ENCODE peak calls at places on chromosomes 16 and 17, in five cellular contexts. P, H, R, M and A are unnamed samples.

GRCh38 chr16:69194488-69194887 is 7.5 kb downstream of the SNTB2 start:
- DNase-seq in P (no peak), H (no peak), R (no peak), M (no peak), A (no peak)

GRCh38 chr16:61791465-61791864 is 244.8 kb downstream of the CDH8 start:
- DNase-seq in P (no peak), H (no peak), R (no peak), M (no peak), A (no peak)

GRCh38 chr16:30570621-30571443 is 682 bp downstream of the ZNF688 start:
- DNase-seq in P (peak; percentile 23), H (peak; percentile 76), R (peak; percentile 29), M (no peak), A (no peak)

GRCh38 chr16:86085161-86085611 is 186.2 kb downstream of the IRF8 start:
- DNase-seq in P (no peak), H (no peak), R (no peak), M (no peak), A (no peak)

GRCh38 chr17:48187867-48188608 is 80.5 kb downstream of the SNX11 start:
- DNase-seq in P (no peak), H (no peak), R (no peak), M (no peak), A (no peak)

GRCh38 chr17:28901866-28902818 is 737 bp downstream of the DHRS13 start:
- DNase-seq in P (peak; percentile 55), H (peak; percentile 71), R (no peak), M (peak; percentile 70), A (peak; percentile 56)

GRCh38 chr17:28133562-28133970 is 91.1 kb downstream of the NLK start:
- DNase-seq in P (no peak), H (no peak), R (peak; percentile 79), M (no peak), A (no peak)

GRCh38 chr17:81947189-81947588 is at the start of gene MYADML2:
- DNase-seq in P (no peak), H (no peak), R (no peak), M (no peak), A (no peak)

GRCh38 chr17:76585649-76586593 is at the start of gene ST6GALNAC2:
- DNase-seq in P (peak; percentile 35), H (peak; percentile 84), R (peak; percentile 17), M (peak; percentile 50), A (peak; percentile 86)

GRCh38 chr16:75070055-75070841 is 46.3 kb downstream of the LDHD start:
- DNase-seq in P (no peak), H (no peak), R (no peak), M (no peak), A (no peak)

GRCh38 chr16:66959645-66960177 is 1.4 kb upstream of the CES3 start:
- DNase-seq in P (no peak), H (no peak), R (no peak), M (no peak), A (no peak)

GRCh38 chr17:72632026-72632684 is 460.3 kb downstream of the SLC39A11 start:
- DNase-seq in P (no peak), H (no peak), R (no peak), M (no peak), A (peak; percentile 57)

GRCh38 chr17:1260762-1261161 is 9.5 kb upstream of the BHLHA9 start:
- DNase-seq in P (no peak), H (no peak), R (no peak), M (no peak), A (no peak)

GRCh38 chr16:72128701-72129100 is 35.1 kb downstream of the DHX38 start:
- DNase-seq in P (no peak), H (no peak), R (no peak), M (no peak), A (no peak)

GRCh38 chr16:23296994-23297393 is 5.1 kb upstream of the SCNN1B start:
- DNase-seq in P (no peak), H (no peak), R (no peak), M (peak; percentile 44), A (peak; percentile 48)

GRCh38 chr17:39001703-39002637 is 34.8 kb upstream of the FBXO47 start:
- DNase-seq in P (no peak), H (no peak), R (peak; percentile 87), M (no peak), A (peak; percentile 93)

GRCh38 chr17:66767164-66767933 is 67.6 kb upstream of the CACNG5 start:
- DNase-seq in P (no peak), H (no peak), R (no peak), M (no peak), A (no peak)

GRCh38 chr16:4936991-4937781 is at the start of gene PPL:
- DNase-seq in P (no peak), H (peak; percentile 93), R (no peak), M (peak; percentile 20), A (peak; percentile 100)

GRCh38 chr16:30533748-30534367 is 800 bp downstream of the ZNF747 start:
- DNase-seq in P (no peak), H (no peak), R (no peak), M (peak; percentile 52), A (no peak)

GRCh38 chr17:71115669-71115972 is 946.3 kb downstream of the KCNJ2 start:
- DNase-seq in P (no peak), H (no peak), R (no peak), M (no peak), A (no peak)

GRCh38 chr17:71117461-71117860 is 948.1 kb downstream of the KCNJ2 start:
- DNase-seq in P (no peak), H (no peak), R (no peak), M (no peak), A (no peak)

GRCh38 chr17:71114911-71115668 is 945.8 kb downstream of the KCNJ2 start:
- DNase-seq in P (no peak), H (no peak), R (no peak), M (no peak), A (no peak)

DNA sequence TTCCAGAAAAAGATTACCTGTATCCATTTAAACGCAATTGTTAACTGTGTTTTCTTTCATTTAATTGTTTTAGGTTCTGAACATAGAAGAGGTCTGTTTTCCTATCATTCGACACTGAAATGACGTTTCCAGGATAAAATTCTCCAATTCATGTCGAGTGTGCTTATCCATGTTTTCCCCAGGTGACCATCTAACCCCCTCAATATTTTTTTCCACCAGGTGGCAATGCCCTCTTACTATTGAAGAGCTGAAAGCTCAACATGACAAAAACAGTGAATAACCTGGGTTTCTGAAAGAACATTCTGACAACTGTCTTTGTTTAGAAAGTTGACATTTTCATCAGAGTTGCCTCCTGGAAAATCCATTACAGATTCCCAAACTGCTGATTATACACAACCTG is 948.7 kb downstream of the KCNJ2 start:
- DNase-seq in P (no peak), H (peak; percentile 2), R (no peak), M (no peak), A (peak; percentile 52)
- TF ChIP-seq CTCF in P (peak; percentile 51), H (peak; percentile 10), R (peak; percentile 69), M (no peak), A (no peak)

GRCh38 chr16:19212059-19212458 is 44.0 kb downstream of the SYT17 start:
- DNase-seq in P (no peak), H (no peak), R (no peak), M (no peak), A (no peak)

GRCh38 chr16:19210968-19211367 is 42.9 kb downstream of the SYT17 start:
- DNase-seq in P (no peak), H (no peak), R (no peak), M (no peak), A (no peak)

GRCh38 chr16:19210175-19210924 is 42.3 kb downstream of the SYT17 start:
- DNase-seq in P (no peak), H (no peak), R (peak; percentile 2), M (no peak), A (peak; percentile 60)

GRCh38 chr16:19215705-19216104 is 47.7 kb downstream of the SYT17 start:
- DNase-seq in P (no peak), H (no peak), R (no peak), M (no peak), A (no peak)

DNA sequence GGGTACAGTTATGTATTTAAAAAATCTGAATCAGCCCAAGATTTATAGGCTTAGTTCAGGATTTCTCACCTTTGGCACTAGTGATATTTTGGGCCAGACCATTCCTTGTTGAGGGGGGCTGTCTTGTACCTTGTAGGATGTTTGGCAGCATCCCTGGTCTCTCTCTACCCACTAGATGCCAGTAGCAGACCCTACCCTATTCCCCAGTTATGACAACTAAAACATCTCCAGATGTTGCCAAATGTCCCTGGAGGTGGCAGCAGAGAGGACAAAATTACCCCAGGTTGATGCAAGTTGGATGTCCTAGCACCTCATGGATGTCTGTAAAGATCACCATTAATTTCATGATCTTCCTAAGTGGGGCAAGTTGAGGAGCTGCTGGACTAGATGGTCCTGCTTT is 45.8 kb downstream of the SYT17 start:
- DNase-seq in P (no peak), H (no peak), R (no peak), M (peak; percentile 9), A (no peak)
- TF ChIP-seq CTCF in P (no peak), H (no peak), R (peak; percentile 27), M (peak; percentile 17), A (no peak)

DNA sequence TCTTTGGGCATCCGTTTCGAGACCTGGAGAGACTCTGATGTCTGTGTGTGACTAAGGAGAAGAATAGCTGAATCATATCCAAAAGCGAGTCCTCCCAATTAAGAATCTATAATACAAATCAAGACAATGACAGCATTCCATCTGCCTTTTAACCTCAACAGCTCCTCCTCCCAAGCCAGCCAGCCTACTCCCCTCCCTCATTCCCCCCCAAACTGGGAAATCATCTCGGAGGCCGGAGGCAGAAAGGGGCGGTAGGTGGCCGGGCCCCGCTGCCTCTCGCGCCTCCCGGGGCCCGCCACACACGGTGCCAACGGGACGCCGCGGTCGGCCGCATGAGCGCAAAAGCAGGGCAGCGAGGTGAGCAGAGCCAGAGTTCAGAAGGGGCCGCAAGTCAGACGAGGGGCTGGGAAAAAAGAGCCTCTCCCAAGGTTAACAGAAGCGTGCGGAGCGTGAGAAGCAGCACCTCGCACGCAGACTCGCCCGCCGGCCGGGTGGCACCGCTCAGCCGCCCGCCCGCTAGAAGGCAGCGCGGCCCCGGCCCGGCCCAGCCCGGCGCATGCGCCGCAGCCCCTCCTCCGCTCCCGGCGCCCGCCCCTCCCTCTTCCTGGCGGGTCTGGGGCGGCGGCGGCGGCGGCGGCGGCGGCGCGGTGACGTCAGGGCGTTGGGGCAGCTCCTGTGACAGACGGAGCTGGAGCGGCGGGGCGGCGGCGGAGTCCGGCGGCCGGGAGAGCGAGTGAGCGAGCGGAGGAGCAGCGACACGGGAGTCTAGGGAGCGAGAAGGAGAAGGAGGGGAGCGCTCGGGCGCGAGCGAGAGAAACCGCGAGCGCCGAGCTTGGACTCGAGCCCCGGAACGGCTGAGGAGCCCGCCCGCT is at the start of gene PAFAH1B1:
- DNase-seq in P (peak; percentile 91), H (peak; percentile 95), R (peak; percentile 87), M (peak; percentile 92), A (peak; percentile 93)
- TF ChIP-seq CTCF in P (peak; percentile 16), H (no peak), R (no peak), M (no peak), A (no peak)

DNA sequence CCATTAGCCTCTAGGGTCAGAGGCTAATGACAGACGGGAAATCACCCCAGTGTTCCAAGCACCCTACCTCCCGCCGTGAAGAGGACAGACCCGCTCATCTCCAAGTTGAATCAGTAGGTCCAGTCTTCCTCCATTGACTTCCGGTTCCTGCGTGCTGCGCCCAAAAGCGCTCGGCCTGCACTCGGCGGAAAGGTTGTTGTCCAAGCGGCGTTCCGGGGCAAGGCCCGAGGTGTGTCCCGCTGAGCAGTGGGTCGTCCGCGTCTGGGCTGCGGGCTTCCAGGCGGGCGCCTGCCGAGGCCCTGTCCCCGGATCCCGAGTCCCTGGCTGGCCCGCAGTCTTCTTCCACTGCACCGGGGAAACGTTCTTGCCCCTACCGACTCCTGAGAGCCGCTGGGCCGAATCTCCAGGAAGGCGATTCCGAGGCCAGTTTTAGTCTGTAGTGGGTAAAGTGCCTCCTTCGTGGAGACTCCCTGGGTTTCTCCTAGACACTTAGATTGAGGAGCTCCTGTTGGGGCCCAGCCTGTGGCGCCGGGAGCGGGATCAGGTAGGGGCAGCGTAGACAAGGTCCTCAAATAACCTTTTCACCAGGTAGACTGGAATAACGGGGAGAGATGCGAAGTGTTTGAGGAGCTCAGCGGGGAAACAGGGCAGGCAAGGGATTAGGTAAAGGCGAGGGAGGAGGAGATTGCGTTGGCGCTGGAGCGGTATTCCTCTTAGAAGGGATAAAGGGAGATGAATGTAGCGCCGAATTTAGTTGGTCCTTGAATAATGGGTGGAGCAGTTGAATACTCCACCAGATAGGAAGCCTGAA is at the start of gene TEFM:
- DNase-seq in P (peak; percentile 93), H (peak; percentile 89), R (peak; percentile 91), M (peak; percentile 91), A (peak; percentile 93)
- TF ChIP-seq CTCF in P (peak; percentile 28), H (no peak), R (no peak), M (no peak), A (no peak)